ENCODE peak calls at places on chromosome 2, in ten cellular contexts. A is ecto neural progenitor cell; R is heart left ventricle; B is stimulated activated CD8-positive, alpha-beta memory T cell treated with anti-CD3 and anti-CD28 coated beads, Interleukin-15, amount 100 ng/mL, for 24 hours; X is LHCN-M2; D is activated CD8-positive, alpha-beta memory T cell treated with anti-CD3 and anti-CD28 coated beads, Interleukin-2, amount 50 U/mL, for 48 hours; W is bronchial epithelial cell; O is activated CD4-positive, alpha-beta T cell treated with anti-CD3 and anti-CD28 coated beads for 36 hours; I is anterior cingulate cortex; K is AG08396. T is an unnamed sample.

GRCh38 chr2:109136542-109136941 is 7.5 kb downstream of the SH3RF3 start:
- DNase-seq in B (no peak), O (no peak), R (no peak), K (no peak), I (no peak), D (no peak), X (no peak), A (no peak), W (no peak), T (no peak)

GRCh38 chr2:110748489-110748867 is 16.1 kb downstream of the ACOXL start:
- DNase-seq in K (no peak), A (no peak), W (peak; percentile 12), I (no peak), R (no peak), B (peak; percentile 29), D (peak; percentile 81), X (peak; percentile 83), O (peak; percentile 86), T (peak; percentile 88)

GRCh38 chr2:1081411-1082225 is 131.0 kb downstream of the SNTG2 start:
- DNase-seq in A (no peak), W (no peak), I (no peak), D (no peak), K (peak; percentile 61), O (no peak), R (peak; percentile 31), X (peak; percentile 14), B (no peak), T (no peak)

GRCh38 chr2:262117-262516 is 1.7 kb downstream of the SH3YL1 start:
- DNase-seq in D (no peak), I (no peak), A (no peak), K (no peak), W (peak; percentile 31), R (no peak), O (no peak), X (no peak), B (no peak), T (no peak)

GRCh38 chr2:169877406-169877805 is 50.2 kb downstream of the UBR3 start:
- DNase-seq in O (no peak), I (no peak), W (peak; percentile 16), R (no peak), K (no peak), B (no peak), X (peak; percentile 19), D (no peak), A (no peak), T (peak; percentile 37)

GRCh38 chr2:109017017-109017416 is 28.0 kb upstream of the EDAR start:
- DNase-seq in O (no peak), R (no peak), W (no peak), A (no peak), X (no peak), B (no peak), I (no peak), K (no peak), D (no peak), T (no peak)

GRCh38 chr2:238593236-238593635 is 166.5 kb downstream of the ASB1 start:
- DNase-seq in O (no peak), X (no peak), R (no peak), I (no peak), W (no peak), B (no peak), A (no peak), D (no peak), K (no peak), T (no peak)

GRCh38 chr2:10434885-10435419 is 13.2 kb downstream of the ODC1 start:
- DNase-seq in R (peak; percentile 70), W (no peak), D (peak; percentile 93), B (peak; percentile 71), I (peak; percentile 45), X (peak; percentile 62), O (peak; percentile 85), K (peak; percentile 91), A (peak; percentile 91), T (peak; percentile 81)

GRCh38 chr2:62156861-62157496 is 38.9 kb upstream of the B3GNT2 start:
- DNase-seq in B (no peak), K (no peak), X (no peak), I (no peak), D (no peak), A (no peak), W (no peak), R (no peak), O (no peak), T (no peak)

GRCh38 chr2:9797086-9797485 is 46.2 kb upstream of the TAF1B start:
- DNase-seq in I (no peak), O (no peak), R (no peak), X (no peak), D (no peak), W (no peak), B (no peak), A (no peak), K (no peak), T (no peak)

GRCh38 chr2:46850742-46851141 is 64.9 kb downstream of the MCFD2 start:
- DNase-seq in B (no peak), R (peak; percentile 55), X (peak; percentile 61), K (peak; percentile 54), A (no peak), I (no peak), D (no peak), O (no peak), W (peak; percentile 83), T (no peak)

GRCh38 chr2:18855027-18855426 is 265.7 kb upstream of the NT5C1B start:
- DNase-seq in K (peak; percentile 12), X (peak; percentile 40), W (peak; percentile 22), D (no peak), O (no peak), A (no peak), R (no peak), I (no peak), B (no peak), T (no peak)

GRCh38 chr2:110679337-110679707 is 1.5 kb upstream of the BUB1 start:
- DNase-seq in X (peak; percentile 22), B (no peak), A (no peak), I (no peak), O (no peak), D (no peak), K (no peak), R (no peak), W (peak; percentile 2), T (peak; percentile 14)

GRCh38 chr2:74001781-74002514 is 17.2 kb downstream of the TET3 start:
- DNase-seq in R (no peak), A (no peak), O (no peak), B (no peak), W (no peak), K (no peak), X (no peak), I (no peak), D (no peak), T (no peak)

GRCh38 chr2:51534176-51534575 is 502.2 kb upstream of the NRXN1 start:
- DNase-seq in A (no peak), K (no peak), O (no peak), X (no peak), B (no peak), R (no peak), W (no peak), I (no peak), D (no peak), T (no peak)

GRCh38 chr2:223196331-223196730 is 144.3 kb downstream of the KCNE4 start:
- DNase-seq in A (no peak), R (no peak), O (no peak), K (no peak), X (no peak), W (no peak), I (no peak), D (no peak), B (no peak), T (no peak)

GRCh38 chr2:45046786-45047185 is 37.5 kb upstream of the SIX2 start:
- DNase-seq in W (no peak), I (no peak), O (no peak), D (no peak), R (no peak), A (no peak), B (no peak), K (no peak), X (peak; percentile 70), T (no peak)

GRCh38 chr2:196808281-196808680 is 874 bp downstream of the C2orf66 start:
- DNase-seq in R (no peak), X (peak; percentile 32), O (no peak), D (no peak), I (no peak), W (no peak), K (no peak), B (no peak), A (no peak), T (no peak)

T was measured in activated CD8-positive, alpha-beta T cell treated with anti-CD3 and anti-CD28 coated beads for 36 hours.